ENCODE peak calls at places on chromosomes 2 and 18, in eight cellular contexts. W is CD8-positive, alpha-beta T cell; B is lower leg skin; Y is activated CD4-positive, CD25-positive, alpha-beta regulatory T cell; V is NCI-H1105; N is HS-5; A is NCI-H2029; M is NCI-H1092 treated with DMSO at 0.1 percent for 48 hours. S is an unnamed sample.

GRCh38 chr2:241364781-241365180 is 8.7 kb downstream of the FARP2 start:
- DNase-seq in Y (no peak), M (no peak), A (no peak), B (no peak), V (no peak), W (no peak), N (no peak), S (no peak)

GRCh38 chr18:68840554-68841263 is 42.8 kb downstream of the CCDC102B start:
- DNase-seq in M (no peak), V (no peak), W (no peak), A (no peak), B (peak), N (peak), Y (no peak), S (no peak)

GRCh38 chr2:85998071-85998991 is 107.4 kb downstream of the POLR1A start:
- DNase-seq in N (no peak), Y (no peak), M (no peak), B (no peak), W (no peak), A (no peak), V (no peak), S (no peak)

GRCh38 chr2:61233581-61233980 is 71.6 kb downstream of the C2orf74 start:
- DNase-seq in A (no peak), B (no peak), W (no peak), M (no peak), Y (no peak), V (no peak), N (no peak), S (no peak)

GRCh38 chr2:9030882-9031645 is 27.6 kb upstream of the MBOAT2 start:
- DNase-seq in V (no peak), M (no peak), Y (no peak), B (no peak), W (no peak), A (no peak), N (no peak), S (no peak)

GRCh38 chr2:63755980-63756379 is 85.7 kb upstream of the UGP2 start:
- DNase-seq in A (no peak), V (no peak), M (no peak), N (peak), W (no peak), Y (no peak), B (no peak), S (no peak)

GRCh38 chr18:49258938-49259337 is 201.5 kb downstream of the DYM start:
- DNase-seq in N (no peak), W (no peak), M (no peak), B (no peak), Y (no peak), A (no peak), V (no peak), S (no peak)

GRCh38 chr2:11933854-11934253 is 187.4 kb downstream of the LPIN1 start:
- DNase-seq in Y (no peak), V (no peak), M (no peak), A (no peak), B (no peak), N (no peak), W (no peak), S (no peak)

GRCh38 chr2:144683955-144684354 is 164.0 kb upstream of the ZEB2 start:
- DNase-seq in V (no peak), B (no peak), A (no peak), Y (no peak), W (no peak), N (no peak), M (no peak), S (no peak)

GRCh38 chr18:64777561-64777960 is 628.7 kb upstream of the LINC00305 start:
- DNase-seq in W (no peak), B (no peak), M (no peak), N (no peak), Y (no peak), A (no peak), V (no peak), S (no peak)

GRCh38 chr2:207692206-207693065 is 19.0 kb upstream of the CCNYL1 start:
- DNase-seq in V (peak), M (peak), W (peak), N (no peak), B (no peak), Y (no peak), A (peak), S (peak)

GRCh38 chr2:212936572-212936971 is 214.8 kb downstream of the IKZF2 start:
- DNase-seq in Y (no peak), W (no peak), B (no peak), V (peak), A (no peak), M (no peak), N (no peak), S (no peak)

GRCh38 chr18:38931754-38932050 is 1366.1 kb upstream of the CELF4 start:
- DNase-seq in V (no peak), A (no peak), Y (no peak), M (no peak), W (no peak), N (no peak), B (no peak), S (no peak)

GRCh38 chr2:207481924-207482323 is 47.8 kb upstream of the CREB1 start:
- DNase-seq in N (no peak), M (no peak), W (no peak), A (peak), Y (no peak), V (no peak), B (no peak), S (no peak)

GRCh38 chr2:48209214-48209885 is 303.1 kb upstream of the FBXO11 start:
- DNase-seq in N (peak), V (no peak), A (no peak), Y (no peak), M (no peak), B (peak), W (no peak), S (peak)

GRCh38 chr18:58416704-58417683 is 211.9 kb downstream of the ALPK2 start:
- DNase-seq in A (no peak), V (no peak), B (no peak), M (no peak), W (no peak), N (no peak), Y (no peak), S (no peak)

GRCh38 chr2:46701152-46701551 is 214.5 kb downstream of the MCFD2 start:
- DNase-seq in V (no peak), A (no peak), M (no peak), B (no peak), W (no peak), N (no peak), Y (no peak), S (no peak)

GRCh38 chr2:36677995-36678605 is 18.4 kb upstream of the VIT start:
- DNase-seq in M (no peak), Y (no peak), N (no peak), B (no peak), V (no peak), W (no peak), A (no peak), S (no peak)

GRCh38 chr2:23434721-23435121 is 49.7 kb downstream of the KLHL29 start:
- DNase-seq in M (no peak), V (no peak), W (no peak), Y (no peak), N (no peak), A (no peak), B (no peak), S (no peak)

GRCh38 chr18:48569139-48569914 is 30.5 kb downstream of the CTIF start:
- DNase-seq in V (no peak), W (no peak), M (no peak), A (no peak), B (no peak), Y (no peak), N (no peak), S (peak)

GRCh38 chr2:10486601-10487079 is 38.5 kb upstream of the ODC1 start:
- DNase-seq in N (no peak), W (no peak), B (no peak), Y (no peak), M (no peak), V (no peak), A (no peak), S (no peak)

GRCh38 chr2:26578581-26578980 is 62.6 kb downstream of the CIB4 start:
- DNase-seq in M (no peak), V (no peak), B (no peak), N (no peak), A (no peak), W (no peak), Y (no peak), S (no peak)

GRCh38 chr2:171386627-171387026 is 47.2 kb downstream of the METTL8 start:
- DNase-seq in A (no peak), V (no peak), B (no peak), M (no peak), W (no peak), Y (no peak), N (no peak), S (no peak)

GRCh38 chr2:66445076-66445724 is 10.3 kb downstream of the MEIS1 start:
- DNase-seq in A (no peak), B (no peak), W (no peak), N (no peak), M (no peak), Y (no peak), V (no peak), S (no peak)

GRCh38 chr2:23480991-23481797 is 96.2 kb downstream of the KLHL29 start:
- DNase-seq in M (no peak), W (no peak), A (no peak), N (peak), B (no peak), V (no peak), Y (no peak), S (no peak)

S was measured in NCI-H2227 treated with DMSO at 0.1 percent for 48 hours.